ENCODE peak calls at places on chromosomes 12 and 14, in nine cellular contexts. A is keratinocyte, S is upper lobe of right lung, O is tibial artery, N is GM23248, B is fibroblast of lung, U is A673, C is IMR-90, Q is Panc1. P is an unnamed sample. For H3K36me3 and H3K9me3, the result is how much of the 10 kb centered on the place peaks cover.

GRCh38 chr12:47547077-47547476 is 158.8 kb downstream of the RPAP3 start:
- DNase-seq in U (peak), O (no peak), B (peak), N (peak), A (no peak), Q (no peak), S (no peak), C (peak), P (no peak)

GRCh38 chr12:95805864-95806669 is 15.5 kb upstream of the NTN4 start:
- DNase-seq in U (no peak), S (no peak), B (peak), N (peak), C (peak), O (peak), A (peak), Q (peak), P (no peak)

GRCh38 chr12:8036366-8036765 is 3.9 kb downstream of the FOXJ2 start:
- DNase-seq in C (no peak), B (no peak), Q (no peak), U (no peak), N (peak), S (no peak), O (no peak), A (no peak), P (no peak)

GRCh38 chr12:16093825-16094224 is 182.7 kb downstream of the DERA start:
- DNase-seq in N (no peak), U (no peak), Q (no peak), A (no peak), B (no peak), O (no peak), C (no peak), S (no peak), P (no peak)

GRCh38 chr12:45895961-45896360 is 94.4 kb downstream of the SCAF11 start:
- DNase-seq in B (no peak), A (no peak), N (no peak), U (no peak), C (no peak), Q (no peak), S (no peak), O (no peak), P (no peak)

GRCh38 chr14:30227871-30228270 is 300.2 kb upstream of the PRKD1 start:
- DNase-seq in U (no peak), O (peak), Q (no peak), N (peak), S (no peak), B (peak), C (peak), A (no peak), P (no peak)

GRCh38 chr12:56029666-56030293 is 8.9 kb downstream of the IKZF4 start:
- DNase-seq in A (no peak), U (peak), N (peak), C (peak), S (no peak), Q (no peak), O (no peak), B (peak), P (no peak)

GRCh38 chr14:61330511-61330910 is 9.1 kb downstream of the PRKCH start:
- DNase-seq in N (no peak), U (no peak), Q (no peak), S (no peak), B (no peak), O (no peak), A (no peak), C (no peak), P (no peak)

GRCh38 chr12:58443273-58443980 is 476.9 kb downstream of the LRIG3 start:
- DNase-seq in S (no peak), C (peak), Q (no peak), O (no peak), B (peak), N (peak), A (no peak), U (peak), P (no peak)

GRCh38 chr12:101361455-101361854 is 46.1 kb downstream of the ARL1 start:
- DNase-seq in O (no peak), Q (no peak), A (no peak), S (no peak), N (no peak), U (no peak), C (no peak), B (no peak), P (no peak)

GRCh38 chr14:41549282-41549681 is 57.4 kb upstream of the LRFN5 start:
- DNase-seq in A (no peak), B (no peak), C (no peak), U (no peak), S (no peak), Q (no peak), N (no peak), O (no peak), P (no peak)

GRCh38 chr14:81200041-81200440 is 20.7 kb downstream of the GTF2A1 start:
- DNase-seq in A (no peak), N (no peak), C (no peak), Q (no peak), B (no peak), S (no peak), U (no peak), O (no peak), P (no peak)
- H3K36me3 ChIP-seq in A (under half), N (half or more), C (under half), Q (under half), B (under half), S (half or more), U (under half), O (half or more), P (under half)

DNA sequence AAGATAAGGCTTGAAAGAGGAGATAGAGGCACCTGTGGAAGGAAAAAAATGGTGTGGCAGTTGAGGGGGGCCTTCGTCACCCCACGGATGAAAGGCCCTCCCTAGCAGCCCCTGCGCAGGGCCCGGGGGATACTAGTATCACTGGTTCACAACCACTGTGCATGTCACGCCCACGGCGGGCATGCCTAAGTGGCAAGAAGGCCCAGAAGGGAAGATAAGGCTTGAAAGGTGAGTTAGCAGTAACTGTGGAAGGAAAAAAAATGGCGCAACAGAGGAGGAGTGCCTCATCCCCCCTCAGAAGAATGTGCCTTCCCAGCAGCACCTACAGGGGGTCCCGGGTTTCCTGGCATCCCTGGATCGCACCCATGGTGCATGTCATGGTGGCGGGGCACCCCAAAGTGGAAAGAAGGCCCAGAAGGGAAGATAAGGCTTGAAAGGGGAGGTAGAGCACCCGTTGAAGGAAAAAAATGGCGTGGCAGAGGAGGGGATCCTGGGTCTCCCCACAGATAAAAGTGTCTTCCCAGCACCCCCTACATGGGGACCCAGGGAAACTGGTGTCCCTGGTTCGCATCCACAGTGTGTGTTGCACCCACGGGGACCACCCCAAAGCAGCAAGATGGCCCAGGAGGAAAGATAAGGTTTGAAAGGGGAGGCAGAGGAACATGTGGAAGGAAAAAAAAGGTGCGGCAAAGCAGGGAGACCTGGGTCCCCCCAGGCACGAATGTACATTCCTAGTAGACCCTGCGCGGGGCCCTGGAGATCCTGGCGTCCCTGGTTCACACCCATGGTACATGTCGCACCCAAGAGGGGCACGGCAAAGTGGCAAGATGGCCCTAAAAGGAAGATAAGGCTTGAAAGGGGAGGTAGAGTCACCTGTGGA is 279.2 kb downstream of the ALG10 start:
- DNase-seq in Q (no peak), C (no peak), O (peak), A (no peak), B (no peak), S (no peak), N (no peak), U (no peak), P (peak)
- H3K9me3 ChIP-seq in Q (under half), C (half or more), O (under half), A (under half), B (under half), S (under half), N (under half), U (under half), P (under half)

GRCh38 chr12:100200450-100201181 is at the start of gene ACTR6:
- DNase-seq in S (peak), N (peak), A (peak), U (peak), B (peak), O (peak), Q (peak), C (peak), P (peak)

GRCh38 chr12:100199023-100199346 is 1.6 kb upstream of the ACTR6 start:
- DNase-seq in O (no peak), Q (no peak), B (no peak), N (no peak), S (no peak), U (no peak), C (no peak), A (no peak), P (no peak)

GRCh38 chr12:100199347-100200136 is 1.1 kb upstream of the ACTR6 start:
- DNase-seq in C (no peak), A (no peak), B (no peak), N (peak), Q (no peak), U (peak), S (peak), O (peak), P (peak)

GRCh38 chr12:100201604-100202423 is 1.2 kb downstream of the ACTR6 start:
- DNase-seq in N (peak), C (no peak), U (no peak), B (no peak), Q (no peak), S (no peak), A (no peak), O (no peak), P (no peak)

GRCh38 chr12:100197486-100197885 is 3.1 kb upstream of the ACTR6 start:
- DNase-seq in C (no peak), A (peak), S (no peak), U (no peak), Q (no peak), B (no peak), O (no peak), N (no peak), P (no peak)
- H3K36me3 ChIP-seq in C (under half), A (under half), S (under half), U (under half), Q (under half), B (under half), O (under half), N (under half), P (under half)

GRCh38 chr14:106269451-106270204 is 743.2 kb downstream of the TMEM121 start:
- DNase-seq in B (no peak), Q (no peak), O (no peak), N (no peak), A (no peak), C (no peak), U (no peak), S (no peak), P (no peak)
- H3K9me3 ChIP-seq in B (under half), Q (under half), O (under half), N (under half), A (under half), C (under half), U (under half), S (under half), P (under half)

DNA sequence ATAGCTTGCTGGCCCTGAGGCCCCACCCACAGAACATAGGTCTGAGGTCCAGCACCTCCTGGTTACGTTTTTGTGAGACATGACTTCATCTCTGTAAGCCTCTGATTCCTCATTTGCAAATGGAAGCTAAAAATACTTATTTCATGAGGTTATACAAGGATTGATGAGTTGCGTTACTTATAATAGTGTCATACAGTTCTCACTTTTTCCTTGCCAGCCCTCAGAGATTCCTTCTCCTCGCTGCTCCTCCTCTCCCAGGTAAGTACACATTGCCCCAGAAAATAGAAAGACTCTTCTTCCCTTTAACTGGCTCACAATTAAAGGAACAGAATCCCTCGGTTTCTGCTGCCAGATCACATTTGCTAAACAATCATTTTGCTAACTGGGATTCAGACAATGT is 739.2 kb downstream of the VRK1 start:
- DNase-seq in N (no peak), U (no peak), C (no peak), B (no peak), A (no peak), O (no peak), Q (no peak), S (no peak), P (no peak)
- H3K36me3 ChIP-seq in N (under half), U (under half), C (under half), B (under half), A (under half), O (under half), Q (under half), S (under half), P (under half)

DNA sequence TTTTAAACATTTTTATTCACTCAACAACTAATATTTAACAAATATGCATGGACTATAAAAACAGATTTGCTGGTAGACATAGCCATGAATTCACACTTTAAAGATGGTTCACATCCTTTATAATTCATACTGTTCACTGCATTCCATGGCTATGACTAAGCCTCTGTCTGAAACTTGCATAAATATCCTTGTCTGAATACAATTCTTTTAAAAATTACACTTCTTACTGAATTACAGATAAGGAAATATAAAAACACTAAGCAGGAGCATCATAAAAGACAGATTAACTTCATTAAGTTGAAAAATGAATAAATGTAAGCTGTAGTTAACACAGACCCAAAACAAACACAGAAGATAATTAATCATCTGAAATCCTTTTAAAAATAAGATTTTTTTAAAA is 53.8 kb downstream of the GXYLT1 start:
- DNase-seq in O (no peak), A (no peak), B (peak), S (no peak), Q (no peak), N (peak), U (peak), C (peak), P (no peak)
- H3K9me3 ChIP-seq in O (under half), A (under half), B (under half), S (under half), Q (under half), N (under half), U (under half), C (under half), P (under half)

GRCh38 chr14:103753809-103754208 is 38.2 kb downstream of the ZFYVE21 start:
- DNase-seq in C (no peak), A (no peak), O (no peak), U (no peak), S (no peak), B (no peak), Q (no peak), N (no peak), P (no peak)
- H3K36me3 ChIP-seq in C (under half), A (under half), O (under half), U (under half), S (under half), B (under half), Q (under half), N (under half), P (under half)

P was measured in pancreas.